ENCODE peak calls at places on chromosomes 7 and 10, in seven cellular contexts. O is KBM-7; T is BJ; M is astrocyte of the spinal cord; H is skeletal muscle cell; G is activated T-helper 9 cell treated with anti-CD3 and anti-CD28 coated beads, Interleukin-2, amount 50 U/mL, for 16 hours; U is stimulated activated CD8-positive, alpha-beta memory T cell treated with anti-CD3 and anti-CD28 coated beads, Interleukin-12 subunit alpha, Interleukin-12 subunit beta, amount 100 ng/mL, for 4 hours. L is an unnamed sample.

GRCh38 chr7:74429153-74429747 is 24.5 kb upstream of the GTF2IRD1 start:
- DNase-seq in M (peak), U (no peak), H (peak), T (no peak), G (no peak), O (no peak), L (no peak)

GRCh38 chr7:98788921-98789320 is 80.9 kb downstream of the TMEM130 start:
- DNase-seq in G (no peak), O (no peak), M (peak), H (no peak), U (no peak), T (no peak), L (no peak)

GRCh38 chr10:70319824-70320223 is 36.0 kb upstream of the NPFFR1 start:
- DNase-seq in M (no peak), G (no peak), H (no peak), O (no peak), U (no peak), T (no peak), L (no peak)

GRCh38 chr10:127278001-127278400 is 81.6 kb upstream of the INSYN2A start:
- DNase-seq in M (peak), T (peak), O (no peak), H (peak), G (no peak), U (no peak), L (no peak)

GRCh38 chr10:104277785-104278184 is 8.8 kb downstream of the GSTO2 start:
- DNase-seq in M (no peak), O (no peak), H (no peak), G (no peak), T (no peak), U (no peak), L (no peak)

GRCh38 chr7:2680792-2681490 is 7.1 kb upstream of the AMZ1 start:
- DNase-seq in O (peak), G (peak), M (peak), U (no peak), H (no peak), T (no peak), L (peak)

GRCh38 chr7:29483219-29484104 is 80.2 kb upstream of the PRR15 start:
- DNase-seq in T (no peak), O (no peak), U (no peak), G (no peak), M (no peak), H (no peak), L (no peak)

GRCh38 chr10:49068672-49069217 is 46.6 kb downstream of the VSTM4 start:
- DNase-seq in M (no peak), O (no peak), H (no peak), T (no peak), U (no peak), G (no peak), L (peak)

GRCh38 chr10:8438603-8439002 is 384.1 kb downstream of the GATA3 start:
- DNase-seq in G (no peak), U (no peak), H (no peak), O (no peak), M (no peak), T (no peak), L (no peak)

GRCh38 chr10:99815611-99816010 is 33.2 kb downstream of the ABCC2 start:
- DNase-seq in H (no peak), U (no peak), T (no peak), O (no peak), G (no peak), M (no peak), L (no peak)

GRCh38 chr7:27102578-27103442 is at the start of gene HOXA2:
- DNase-seq in U (no peak), M (peak), G (no peak), T (no peak), O (no peak), H (no peak), L (no peak)

L was measured in stimulated activated effector memory CD8-positive, alpha-beta T cell treated with anti-CD3 and anti-CD28 coated beads, Interleukin-12 subunit alpha, Interleukin-12 subunit beta, amount 100 ng/mL, for 72 hours.